ENCODE peak calls at places on chromosomes 12 and 14, in eight cellular contexts. One of them, this sample, is unnamed.

GRCh38 chr12:132374821-132375445 is 45.5 kb upstream of the GALNT9 start:
- DNase-seq in cardiac muscle cell: no peak
- DNase-seq in M059J: no peak
- DNase-seq in RCC 7860: no peak
- DNase-seq in Caki2: no peak
- DNase-seq in iris pigment epithelial cell: no peak
- DNase-seq in NCI-H1105: no peak
- DNase-seq in neuronal stem cell: no peak
- DNase-seq in this sample: no peak

GRCh38 chr14:75126679-75127473 is at the start of gene NEK9:
- DNase-seq in NCI-H1105: peak
- DNase-seq in RCC 7860: peak
- DNase-seq in Caki2: peak
- DNase-seq in cardiac muscle cell: peak
- DNase-seq in neuronal stem cell: peak
- DNase-seq in M059J: peak
- DNase-seq in iris pigment epithelial cell: peak
- DNase-seq in this sample: peak

GRCh38 chr14:104974665-104975390 is 3.3 kb downstream of the AHNAK2 start:
- DNase-seq in NCI-H1105: no peak
- DNase-seq in RCC 7860: no peak
- DNase-seq in neuronal stem cell: no peak
- DNase-seq in cardiac muscle cell: no peak
- DNase-seq in Caki2: no peak
- DNase-seq in iris pigment epithelial cell: no peak
- DNase-seq in M059J: no peak
- DNase-seq in this sample: no peak

GRCh38 chr12:32501835-32502333 is 102.5 kb downstream of the FGD4 start:
- DNase-seq in cardiac muscle cell: peak
- DNase-seq in neuronal stem cell: peak
- DNase-seq in NCI-H1105: peak
- DNase-seq in M059J: peak
- DNase-seq in iris pigment epithelial cell: peak
- DNase-seq in Caki2: peak
- DNase-seq in RCC 7860: no peak
- DNase-seq in this sample: peak

GRCh38 chr12:60152756-60153155 is 556.9 kb downstream of the SLC16A7 start:
- DNase-seq in iris pigment epithelial cell: no peak
- DNase-seq in Caki2: no peak
- DNase-seq in cardiac muscle cell: no peak
- DNase-seq in NCI-H1105: no peak
- DNase-seq in M059J: no peak
- DNase-seq in RCC 7860: no peak
- DNase-seq in neuronal stem cell: no peak
- DNase-seq in this sample: no peak

GRCh38 chr14:90721619-90722305 is 94.5 kb downstream of the TTC7B start:
- DNase-seq in Caki2: no peak
- DNase-seq in RCC 7860: peak
- DNase-seq in iris pigment epithelial cell: peak
- DNase-seq in NCI-H1105: no peak
- DNase-seq in M059J: peak
- DNase-seq in cardiac muscle cell: no peak
- DNase-seq in neuronal stem cell: no peak
- DNase-seq in this sample: no peak

GRCh38 chr14:77212933-77213656 is 31.5 kb downstream of the TMEM63C start:
- DNase-seq in M059J: peak
- DNase-seq in RCC 7860: no peak
- DNase-seq in iris pigment epithelial cell: peak
- DNase-seq in cardiac muscle cell: peak
- DNase-seq in NCI-H1105: peak
- DNase-seq in Caki2: peak
- DNase-seq in neuronal stem cell: peak
- DNase-seq in this sample: peak

GRCh38 chr12:14257734-14258467 is 107.6 kb upstream of the ATF7IP start:
- DNase-seq in iris pigment epithelial cell: peak
- DNase-seq in M059J: peak
- DNase-seq in neuronal stem cell: peak
- DNase-seq in Caki2: peak
- DNase-seq in NCI-H1105: peak
- DNase-seq in cardiac muscle cell: peak
- DNase-seq in RCC 7860: peak
- DNase-seq in this sample: peak

GRCh38 chr14:65478596-65478995 is 66.1 kb downstream of the FUT8 start:
- DNase-seq in M059J: peak
- DNase-seq in cardiac muscle cell: peak
- DNase-seq in iris pigment epithelial cell: peak
- DNase-seq in NCI-H1105: peak
- DNase-seq in Caki2: peak
- DNase-seq in neuronal stem cell: no peak
- DNase-seq in RCC 7860: peak
- DNase-seq in this sample: peak

GRCh38 chr12:91023326-91024004 is 18.7 kb upstream of the EPYC start:
- DNase-seq in RCC 7860: peak
- DNase-seq in cardiac muscle cell: peak
- DNase-seq in neuronal stem cell: no peak
- DNase-seq in Caki2: no peak
- DNase-seq in NCI-H1105: no peak
- DNase-seq in iris pigment epithelial cell: peak
- DNase-seq in M059J: peak
- DNase-seq in this sample: peak

GRCh38 chr14:103100281-103101121 is 6.0 kb downstream of the EXOC3L4 start:
- DNase-seq in NCI-H1105: no peak
- DNase-seq in cardiac muscle cell: no peak
- DNase-seq in neuronal stem cell: no peak
- DNase-seq in M059J: no peak
- DNase-seq in Caki2: no peak
- DNase-seq in RCC 7860: no peak
- DNase-seq in iris pigment epithelial cell: no peak
- DNase-seq in this sample: no peak

GRCh38 chr14:22797017-22797917 is 18.0 kb downstream of the SLC7A7 start:
- DNase-seq in NCI-H1105: no peak
- DNase-seq in Caki2: peak
- DNase-seq in M059J: no peak
- DNase-seq in iris pigment epithelial cell: no peak
- DNase-seq in neuronal stem cell: no peak
- DNase-seq in cardiac muscle cell: no peak
- DNase-seq in RCC 7860: peak
- DNase-seq in this sample: no peak

GRCh38 chr12:1593232-1594044 is 943 bp downstream of the FBXL14 start:
- DNase-seq in RCC 7860: no peak
- DNase-seq in neuronal stem cell: no peak
- DNase-seq in M059J: peak
- DNase-seq in iris pigment epithelial cell: peak
- DNase-seq in NCI-H1105: peak
- DNase-seq in cardiac muscle cell: no peak
- DNase-seq in Caki2: peak
- DNase-seq in this sample: no peak

GRCh38 chr14:70425349-70425748 is 8.5 kb upstream of the SYNJ2BP start:
- DNase-seq in Caki2: no peak
- DNase-seq in cardiac muscle cell: no peak
- DNase-seq in iris pigment epithelial cell: no peak
- DNase-seq in neuronal stem cell: no peak
- DNase-seq in RCC 7860: no peak
- DNase-seq in NCI-H1105: peak
- DNase-seq in M059J: peak
- DNase-seq in this sample: no peak

GRCh38 chr14:50533314-50533705 is 941 bp upstream of the MAP4K5 start:
- DNase-seq in Caki2: no peak
- DNase-seq in neuronal stem cell: no peak
- DNase-seq in NCI-H1105: no peak
- DNase-seq in iris pigment epithelial cell: no peak
- DNase-seq in cardiac muscle cell: no peak
- DNase-seq in M059J: no peak
- DNase-seq in RCC 7860: no peak
- DNase-seq in this sample: no peak

GRCh38 chr12:43602738-43603137 is 50.7 kb upstream of the ADAMTS20 start:
- DNase-seq in NCI-H1105: no peak
- DNase-seq in RCC 7860: no peak
- DNase-seq in M059J: no peak
- DNase-seq in iris pigment epithelial cell: no peak
- DNase-seq in Caki2: no peak
- DNase-seq in cardiac muscle cell: no peak
- DNase-seq in neuronal stem cell: no peak
- DNase-seq in this sample: no peak

GRCh38 chr12:4579305-4580097 is 17.5 kb downstream of the DYRK4 start:
- DNase-seq in neuronal stem cell: peak
- DNase-seq in RCC 7860: peak
- DNase-seq in cardiac muscle cell: peak
- DNase-seq in M059J: peak
- DNase-seq in NCI-H1105: no peak
- DNase-seq in Caki2: peak
- DNase-seq in iris pigment epithelial cell: peak
- DNase-seq in this sample: peak

GRCh38 chr14:89566644-89567411 is 149.8 kb upstream of the FOXN3 start:
- DNase-seq in cardiac muscle cell: no peak
- DNase-seq in RCC 7860: no peak
- DNase-seq in NCI-H1105: no peak
- DNase-seq in Caki2: no peak
- DNase-seq in iris pigment epithelial cell: no peak
- DNase-seq in neuronal stem cell: no peak
- DNase-seq in M059J: no peak
- DNase-seq in this sample: no peak

GRCh38 chr14:57408634-57409033 is 18.2 kb downstream of the NAA30 start:
- DNase-seq in RCC 7860: no peak
- DNase-seq in M059J: no peak
- DNase-seq in iris pigment epithelial cell: no peak
- DNase-seq in cardiac muscle cell: no peak
- DNase-seq in Caki2: no peak
- DNase-seq in neuronal stem cell: no peak
- DNase-seq in NCI-H1105: no peak
- DNase-seq in this sample: no peak